ENCODE peak calls at places on chromosomes 1 and 21, in seven cellular contexts. R, M, P, I, E, Q and O are unnamed samples.

GRCh38 chr1:21833392-21833976 is 21.4 kb downstream of the LDLRAD2 start:
- DNase-seq in R (no peak), M (no peak), P (no peak), I (no peak), E (no peak), Q (no peak), O (no peak)

GRCh38 chr21:44991538-44992483 is 52.0 kb downstream of the SLX9 start:
- DNase-seq in R (no peak), M (no peak), P (no peak), I (no peak), E (no peak), Q (no peak), O (no peak)

GRCh38 chr1:23129846-23130245 is 38.8 kb downstream of the LUZP1 start:
- DNase-seq in R (no peak), M (no peak), P (no peak), I (no peak), E (no peak), Q (no peak), O (no peak)

GRCh38 chr1:112245114-112245513 is 150.9 kb upstream of the CTTNBP2NL start:
- DNase-seq in R (no peak), M (no peak), P (no peak), I (no peak), E (no peak), Q (no peak), O (no peak)

GRCh38 chr1:172638885-172639831 is 19.7 kb upstream of the FASLG start:
- DNase-seq in R (peak; percentile 62), M (peak; percentile 71), P (no peak), I (peak; percentile 66), E (peak; percentile 67), Q (peak; percentile 79), O (no peak)

GRCh38 chr1:248165186-248165585 is 9.4 kb upstream of the OR2M2 start:
- DNase-seq in R (no peak), M (no peak), P (no peak), I (no peak), E (no peak), Q (no peak), O (no peak)

GRCh38 chr1:88104234-88104633 is 579.8 kb upstream of the PKN2 start:
- DNase-seq in R (no peak), M (no peak), P (no peak), I (no peak), E (peak; percentile 29), Q (peak; percentile 5), O (no peak)

GRCh38 chr21:44500111-44500510 is 39.9 kb downstream of the KRTAP10-1 start:
- DNase-seq in R (no peak), M (no peak), P (no peak), I (no peak), E (no peak), Q (no peak), O (no peak)

GRCh38 chr1:225685476-225686176 is 32.7 kb upstream of the ENAH start:
- DNase-seq in R (no peak), M (no peak), P (no peak), I (no peak), E (no peak), Q (no peak), O (no peak)

GRCh38 chr1:35725591-35725990 is 6.9 kb upstream of the C1orf216 start:
- DNase-seq in R (no peak), M (no peak), P (no peak), I (no peak), E (peak; percentile 54), Q (no peak), O (peak; percentile 33)

GRCh38 chr1:78617615-78618026 is 2.6 kb upstream of the IFI44L start:
- DNase-seq in R (peak; percentile 6), M (peak; percentile 51), P (peak; percentile 72), I (no peak), E (peak; percentile 72), Q (peak; percentile 88), O (peak; percentile 94)

GRCh38 chr1:25642710-25643109 is 26.1 kb downstream of the MAN1C1 start:
- DNase-seq in R (peak; percentile 28), M (no peak), P (peak; percentile 2), I (no peak), E (peak; percentile 58), Q (no peak), O (peak; percentile 81)

GRCh38 chr1:151989131-151989868 is 4.4 kb downstream of the S100A10 start:
- DNase-seq in R (peak; percentile 32), M (peak; percentile 67), P (no peak), I (peak; percentile 43), E (peak; percentile 83), Q (peak; percentile 97), O (no peak)

GRCh38 chr1:7454895-7455784 is 316.0 kb upstream of the VAMP3 start:
- DNase-seq in R (no peak), M (peak; percentile 18), P (no peak), I (no peak), E (no peak), Q (peak; percentile 42), O (no peak)

GRCh38 chr1:68141079-68141800 is 90.8 kb upstream of the DIRAS3 start:
- DNase-seq in R (no peak), M (peak; percentile 34), P (no peak), I (no peak), E (peak; percentile 23), Q (no peak), O (peak; percentile 77)

GRCh38 chr1:20484526-20485462 is 1.2 kb downstream of the CAMK2N1 start:
- DNase-seq in R (no peak), M (no peak), P (peak; percentile 17), I (no peak), E (peak; percentile 35), Q (no peak), O (no peak)

GRCh38 chr1:64963466-64963865 is 2.9 kb downstream of the JAK1 start:
- DNase-seq in R (no peak), M (no peak), P (no peak), I (no peak), E (no peak), Q (no peak), O (no peak)

GRCh38 chr1:116111196-116112021 is at the start of gene MAB21L3:
- DNase-seq in R (no peak), M (no peak), P (no peak), I (no peak), E (no peak), Q (peak; percentile 60), O (peak; percentile 12)

GRCh38 chr1:51842255-51842654 is 36.3 kb downstream of the NRDC start:
- DNase-seq in R (no peak), M (no peak), P (no peak), I (no peak), E (no peak), Q (no peak), O (no peak)

GRCh38 chr1:166869318-166870099 is 6.6 kb downstream of the TADA1 start:
- DNase-seq in R (no peak), M (no peak), P (no peak), I (no peak), E (no peak), Q (no peak), O (no peak)